ENCODE peak calls at places on chromosomes 11 and 22, in seven cellular contexts. H is naive thymus-derived CD4-positive, alpha-beta T cell; C is MM.1S; I is dorsolateral prefrontal cortex; M is tibial artery; X is GM12878; Q is epithelial cell of esophagus. N is an unnamed sample.

GRCh38 chr11:111718436-111719325 is 47.5 kb downstream of the PPP2R1B start:
- DNase-seq in X (no peak), M (no peak), H (no peak), Q (peak; percentile 82), C (no peak), I (no peak), N (no peak)

GRCh38 chr11:75239551-75240290 is 853 bp upstream of the TPBGL start:
- DNase-seq in H (no peak), C (no peak), I (peak; percentile 26), Q (no peak), X (no peak), M (no peak), N (no peak)

GRCh38 chr11:121467965-121468364 is 15.2 kb upstream of the SORL1-AS1 start:
- DNase-seq in C (no peak), I (peak; percentile 62), X (peak; percentile 90), M (no peak), Q (peak; percentile 40), H (peak; percentile 81), N (peak; percentile 67)

GRCh38 chr22:48335442-48336139 is 1492.1 kb downstream of the BRD1 start:
- DNase-seq in Q (no peak), I (peak; percentile 17), M (no peak), C (no peak), H (no peak), X (no peak), N (no peak)

GRCh38 chr11:114208371-114208770 is 87.8 kb upstream of the NNMT start:
- DNase-seq in X (no peak), M (no peak), H (peak; percentile 37), I (no peak), C (no peak), Q (peak; percentile 11), N (peak; percentile 54)

GRCh38 chr11:113932788-113933187 is 28.2 kb downstream of the HTR3B start:
- DNase-seq in M (no peak), I (no peak), H (no peak), C (no peak), X (no peak), Q (no peak), N (no peak)

GRCh38 chr11:17496406-17496805 is 19.8 kb upstream of the ABCC8 start:
- DNase-seq in H (no peak), Q (peak; percentile 10), I (no peak), M (no peak), X (no peak), C (no peak), N (no peak)

GRCh38 chr11:26483101-26483500 is 89.0 kb downstream of the MUC15 start:
- DNase-seq in M (no peak), I (no peak), X (no peak), C (no peak), Q (no peak), H (no peak), N (no peak)

GRCh38 chr22:36725366-36726006 is 21.9 kb upstream of the CACNG2 start:
- DNase-seq in M (no peak), Q (no peak), X (no peak), I (no peak), C (no peak), H (no peak), N (no peak)

GRCh38 chr11:92911478-92911877 is 58.0 kb upstream of the MTNR1B start:
- DNase-seq in X (no peak), C (no peak), I (no peak), H (no peak), M (no peak), Q (no peak), N (no peak)

GRCh38 chr11:115411114-115411513 is 93.1 kb downstream of the CADM1 start:
- DNase-seq in C (no peak), X (no peak), Q (no peak), H (no peak), I (no peak), M (no peak), N (no peak)

GRCh38 chr11:94649925-94650623 is 82.9 kb downstream of the PIWIL4 start:
- DNase-seq in H (no peak), C (no peak), I (no peak), Q (no peak), X (no peak), M (no peak), N (no peak)
- H3K4me3 ChIP-seq in H (no peak overlapping the region), C (no peak overlapping the region), I (no peak overlapping the region), Q (no peak overlapping the region), X (no peak overlapping the region), M (no peak overlapping the region), N (no peak overlapping the region)

GRCh38 chr11:87455180-87455579 is 417.4 kb downstream of the TMEM135 start:
- DNase-seq in I (no peak), M (no peak), Q (no peak), C (no peak), X (no peak), H (no peak), N (no peak)
- H3K4me3 ChIP-seq in I (no peak overlapping the region), M (no peak overlapping the region), Q (no peak overlapping the region), C (no peak overlapping the region), X (no peak overlapping the region), H (no peak overlapping the region), N (no peak overlapping the region)

GRCh38 chr11:10934293-10934850 is 76.5 kb upstream of the ZBED5 start:
- DNase-seq in X (no peak), H (peak; percentile 21), I (no peak), C (peak; percentile 71), Q (peak; percentile 47), M (no peak), N (peak; percentile 32)

GRCh38 chr11:10931761-10932700 is 74.2 kb upstream of the ZBED5 start:
- DNase-seq in Q (peak; percentile 53), C (no peak), H (peak; percentile 11), I (peak; percentile 62), X (no peak), M (peak; percentile 75), N (no peak)

GRCh38 chr11:10933455-10934292 is 75.8 kb upstream of the ZBED5 start:
- DNase-seq in C (peak; percentile 92), Q (peak; percentile 93), H (peak; percentile 80), M (peak; percentile 93), X (peak; percentile 39), I (peak; percentile 94), N (peak; percentile 60)

GRCh38 chr11:10930961-10931760 is 73.3 kb upstream of the ZBED5 start:
- DNase-seq in H (peak; percentile 28), I (peak; percentile 40), C (peak; percentile 38), M (peak; percentile 66), Q (peak; percentile 55), X (no peak), N (no peak)

DNA sequence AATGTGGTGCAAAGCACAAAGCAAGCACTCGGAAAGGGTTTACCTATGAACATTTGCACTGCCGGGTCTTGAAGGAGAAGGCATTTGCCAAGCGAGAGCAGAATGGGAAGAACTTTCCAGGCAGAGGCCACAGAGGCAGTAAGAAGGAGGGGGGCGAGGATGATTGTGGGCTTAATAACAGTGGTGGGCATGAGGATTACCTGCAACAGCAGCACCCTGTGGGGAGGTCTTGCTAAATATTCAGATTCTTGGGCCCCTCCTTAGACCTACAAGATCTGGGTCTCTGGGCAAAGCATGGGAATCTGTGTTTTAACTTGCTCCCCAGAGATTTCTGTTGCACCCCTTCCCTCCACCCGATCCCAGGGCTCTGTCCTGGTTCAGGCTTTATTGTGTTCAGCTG is 75.1 kb upstream of the ZBED5 start:
- DNase-seq in M (no peak), Q (no peak), C (no peak), I (no peak), X (no peak), H (no peak), N (no peak)
- H3K4me3 ChIP-seq in M (no peak overlapping the region), Q (no peak overlapping the region), C (no peak overlapping the region), I (no peak overlapping the region), X (no peak overlapping the region), H (no peak overlapping the region), N (no peak overlapping the region)

DNA sequence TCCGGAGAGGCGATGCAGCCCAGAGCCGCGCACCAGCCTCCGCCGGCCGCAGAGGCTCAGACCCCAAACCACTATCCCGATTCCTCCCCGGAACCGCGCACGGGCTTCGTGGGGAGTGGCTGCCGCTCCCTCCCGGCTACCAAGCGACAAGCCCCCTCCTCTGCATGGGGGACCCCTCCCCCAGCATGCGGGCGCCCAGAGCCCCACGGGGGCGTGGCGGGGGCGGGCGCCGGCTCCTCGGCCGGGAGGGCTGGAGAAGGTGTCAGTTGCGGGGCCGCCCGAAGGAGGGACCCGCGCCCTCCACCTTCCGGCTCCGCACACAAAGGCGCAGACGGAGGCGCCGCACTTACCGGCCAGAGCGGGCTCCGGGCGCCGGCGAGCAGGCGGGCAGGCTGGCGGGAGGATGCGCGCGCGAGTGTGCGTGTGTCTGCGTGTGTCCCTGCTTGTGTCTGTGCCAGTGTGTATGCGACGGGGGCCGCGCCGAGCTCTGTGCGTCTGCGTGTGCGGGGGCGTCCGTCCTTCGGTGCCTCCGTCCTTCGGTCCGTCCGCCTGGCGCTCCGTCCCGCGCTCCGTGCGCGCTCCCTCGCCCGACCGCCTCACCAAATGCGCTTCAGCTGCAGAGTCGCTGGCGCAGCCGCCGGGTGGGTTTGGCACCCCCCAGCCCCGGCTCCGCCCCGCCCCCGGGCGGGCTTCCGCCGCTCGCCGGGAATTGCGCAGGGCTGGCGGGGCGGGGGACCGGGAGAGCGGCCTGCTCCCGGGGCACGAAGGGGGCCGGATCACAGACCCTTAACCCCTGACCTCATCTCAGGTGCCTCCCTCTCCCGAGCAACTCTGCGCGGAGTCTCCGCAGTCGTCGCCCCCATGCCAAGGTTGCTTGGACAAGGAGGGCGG is at the start of gene PTPN5:
- DNase-seq in C (no peak), X (no peak), Q (peak; percentile 17), H (no peak), M (no peak), I (no peak), N (no peak)
- H3K4me3 ChIP-seq in C (no peak within 1 kb of the TSS), X (no peak within 1 kb of the TSS), Q (no peak within 1 kb of the TSS), H (no peak within 1 kb of the TSS), M (peak within 1 kb of the TSS; percentile 10), I (peak within 1 kb of the TSS; percentile 74), N (no peak within 1 kb of the TSS)

GRCh38 chr22:41146573-41146972 is 54.2 kb downstream of the EP300 start:
- DNase-seq in Q (no peak), X (no peak), C (no peak), I (no peak), M (no peak), H (no peak), N (no peak)
- H3K4me3 ChIP-seq in Q (no peak overlapping the region), X (no peak overlapping the region), C (no peak overlapping the region), I (no peak overlapping the region), M (no peak overlapping the region), H (no peak overlapping the region), N (no peak overlapping the region)

GRCh38 chr22:33204408-33204807 is 146.2 kb upstream of the SYN3 start:
- DNase-seq in H (no peak), C (no peak), I (no peak), X (no peak), M (no peak), Q (no peak), N (no peak)

GRCh38 chr22:33213383-33214075 is 155.3 kb upstream of the SYN3 start:
- DNase-seq in M (no peak), I (no peak), X (no peak), Q (no peak), C (no peak), H (no peak), N (no peak)

GRCh38 chr22:33210129-33210784 is 152.1 kb upstream of the SYN3 start:
- DNase-seq in M (no peak), I (no peak), X (no peak), Q (peak; percentile 32), C (peak; percentile 46), H (no peak), N (peak; percentile 31)
- H3K4me3 ChIP-seq in M (no peak overlapping the region), I (no peak overlapping the region), X (no peak overlapping the region), Q (no peak overlapping the region), C (no peak overlapping the region), H (no peak overlapping the region), N (no peak overlapping the region)

N was measured in Jurkat, Clone E6-1.